ENCODE peak calls at places on chromosomes 7 and 10, in seven cellular contexts. One of them, this sample, is unnamed.

GRCh38 chr10:28768227-28768626 is 90.9 kb downstream of the BAMBI start:
- DNase-seq in choroid plexus epithelial cell: no peak
- DNase-seq in H54: no peak
- DNase-seq in ELF-1: no peak
- DNase-seq in activated naive CD4-positive, alpha-beta T cell treated with anti-CD3 and anti-CD28 coated beads for 36 hours: no peak
- DNase-seq in cardiac fibroblast: no peak
- DNase-seq in kidney tubule cell: peak
- DNase-seq in this sample: no peak

GRCh38 chr7:69982197-69982596 is 383.9 kb downstream of the AUTS2 start:
- DNase-seq in activated naive CD4-positive, alpha-beta T cell treated with anti-CD3 and anti-CD28 coated beads for 36 hours: no peak
- DNase-seq in cardiac fibroblast: peak
- DNase-seq in choroid plexus epithelial cell: peak
- DNase-seq in ELF-1: peak
- DNase-seq in H54: no peak
- DNase-seq in kidney tubule cell: no peak
- DNase-seq in this sample: no peak

GRCh38 chr10:111522141-111522540 is 445.3 kb downstream of the ADRA2A start:
- DNase-seq in choroid plexus epithelial cell: no peak
- DNase-seq in activated naive CD4-positive, alpha-beta T cell treated with anti-CD3 and anti-CD28 coated beads for 36 hours: no peak
- DNase-seq in ELF-1: no peak
- DNase-seq in kidney tubule cell: no peak
- DNase-seq in cardiac fibroblast: no peak
- DNase-seq in H54: no peak
- DNase-seq in this sample: no peak

GRCh38 chr7:135708041-135708440 is 19.9 kb downstream of the SLC13A4 start:
- DNase-seq in kidney tubule cell: no peak
- DNase-seq in activated naive CD4-positive, alpha-beta T cell treated with anti-CD3 and anti-CD28 coated beads for 36 hours: no peak
- DNase-seq in ELF-1: peak
- DNase-seq in choroid plexus epithelial cell: no peak
- DNase-seq in cardiac fibroblast: no peak
- DNase-seq in H54: no peak
- DNase-seq in this sample: no peak

GRCh38 chr10:92419740-92420553 is 129.0 kb downstream of the MARCHF5 start:
- DNase-seq in kidney tubule cell: peak
- DNase-seq in H54: no peak
- DNase-seq in activated naive CD4-positive, alpha-beta T cell treated with anti-CD3 and anti-CD28 coated beads for 36 hours: peak
- DNase-seq in ELF-1: peak
- DNase-seq in choroid plexus epithelial cell: peak
- DNase-seq in cardiac fibroblast: peak
- DNase-seq in this sample: peak

GRCh38 chr7:149016876-149017275 is 11.4 kb downstream of the PDIA4 start:
- DNase-seq in choroid plexus epithelial cell: no peak
- DNase-seq in H54: no peak
- DNase-seq in ELF-1: no peak
- DNase-seq in activated naive CD4-positive, alpha-beta T cell treated with anti-CD3 and anti-CD28 coated beads for 36 hours: no peak
- DNase-seq in cardiac fibroblast: no peak
- DNase-seq in kidney tubule cell: no peak
- DNase-seq in this sample: no peak

GRCh38 chr7:130292682-130293257 is at the start of gene CPA4:
- DNase-seq in choroid plexus epithelial cell: peak
- DNase-seq in ELF-1: peak
- DNase-seq in activated naive CD4-positive, alpha-beta T cell treated with anti-CD3 and anti-CD28 coated beads for 36 hours: no peak
- DNase-seq in cardiac fibroblast: peak
- DNase-seq in kidney tubule cell: peak
- DNase-seq in H54: peak
- DNase-seq in this sample: no peak

GRCh38 chr7:125878235-125878928 is 948.8 kb upstream of the POT1 start:
- DNase-seq in activated naive CD4-positive, alpha-beta T cell treated with anti-CD3 and anti-CD28 coated beads for 36 hours: no peak
- DNase-seq in kidney tubule cell: no peak
- DNase-seq in choroid plexus epithelial cell: peak
- DNase-seq in H54: no peak
- DNase-seq in cardiac fibroblast: no peak
- DNase-seq in ELF-1: no peak
- DNase-seq in this sample: no peak

GRCh38 chr7:100719523-100720319 is 547 bp upstream of the EPO start:
- DNase-seq in kidney tubule cell: peak
- DNase-seq in H54: no peak
- DNase-seq in cardiac fibroblast: peak
- DNase-seq in ELF-1: peak
- DNase-seq in activated naive CD4-positive, alpha-beta T cell treated with anti-CD3 and anti-CD28 coated beads for 36 hours: no peak
- DNase-seq in choroid plexus epithelial cell: peak
- DNase-seq in this sample: no peak

GRCh38 chr7:49714182-49714581 is 59.3 kb upstream of the VWC2 start:
- DNase-seq in kidney tubule cell: no peak
- DNase-seq in H54: no peak
- DNase-seq in ELF-1: no peak
- DNase-seq in choroid plexus epithelial cell: no peak
- DNase-seq in cardiac fibroblast: no peak
- DNase-seq in activated naive CD4-positive, alpha-beta T cell treated with anti-CD3 and anti-CD28 coated beads for 36 hours: no peak
- DNase-seq in this sample: no peak

GRCh38 chr7:35993663-35994622 is 159.1 kb upstream of the EEPD1 start:
- DNase-seq in ELF-1: no peak
- DNase-seq in cardiac fibroblast: peak
- DNase-seq in H54: no peak
- DNase-seq in activated naive CD4-positive, alpha-beta T cell treated with anti-CD3 and anti-CD28 coated beads for 36 hours: no peak
- DNase-seq in kidney tubule cell: no peak
- DNase-seq in choroid plexus epithelial cell: peak
- DNase-seq in this sample: no peak

GRCh38 chr7:47893238-47893637 is 55.0 kb downstream of the PKD1L1 start:
- DNase-seq in cardiac fibroblast: no peak
- DNase-seq in kidney tubule cell: no peak
- DNase-seq in H54: peak
- DNase-seq in choroid plexus epithelial cell: no peak
- DNase-seq in activated naive CD4-positive, alpha-beta T cell treated with anti-CD3 and anti-CD28 coated beads for 36 hours: no peak
- DNase-seq in ELF-1: peak
- DNase-seq in this sample: no peak

GRCh38 chr7:47180268-47180826 is 401.6 kb downstream of the TNS3 start:
- DNase-seq in ELF-1: peak
- DNase-seq in activated naive CD4-positive, alpha-beta T cell treated with anti-CD3 and anti-CD28 coated beads for 36 hours: peak
- DNase-seq in H54: peak
- DNase-seq in kidney tubule cell: peak
- DNase-seq in cardiac fibroblast: peak
- DNase-seq in choroid plexus epithelial cell: peak
- DNase-seq in this sample: peak

GRCh38 chr7:29400435-29400834 is 163.2 kb upstream of the PRR15 start:
- DNase-seq in activated naive CD4-positive, alpha-beta T cell treated with anti-CD3 and anti-CD28 coated beads for 36 hours: no peak
- DNase-seq in kidney tubule cell: no peak
- DNase-seq in H54: no peak
- DNase-seq in ELF-1: no peak
- DNase-seq in cardiac fibroblast: no peak
- DNase-seq in choroid plexus epithelial cell: no peak
- DNase-seq in this sample: no peak

GRCh38 chr10:31927597-31928530 is 767 bp downstream of the ARHGAP12 start:
- DNase-seq in H54: no peak
- DNase-seq in ELF-1: peak
- DNase-seq in kidney tubule cell: peak
- DNase-seq in activated naive CD4-positive, alpha-beta T cell treated with anti-CD3 and anti-CD28 coated beads for 36 hours: peak
- DNase-seq in choroid plexus epithelial cell: peak
- DNase-seq in cardiac fibroblast: peak
- DNase-seq in this sample: peak

GRCh38 chr7:45084901-45085618 is 3.7 kb downstream of the NACAD start:
- DNase-seq in H54: no peak
- DNase-seq in ELF-1: no peak
- DNase-seq in choroid plexus epithelial cell: no peak
- DNase-seq in activated naive CD4-positive, alpha-beta T cell treated with anti-CD3 and anti-CD28 coated beads for 36 hours: no peak
- DNase-seq in kidney tubule cell: no peak
- DNase-seq in cardiac fibroblast: no peak
- DNase-seq in this sample: no peak